ENCODE peak calls at places on chromosomes 16 and 17, in four cellular contexts. One of them, this sample, is unnamed.
A peak's percentile ranks its signal among the peaks of the same experiment; 100 is the strongest.

GRCh38 chr16:57815987-57816745 is 13.9 kb upstream of the KIFC3 start:
- DNase-seq in astrocyte: peak; percentile 96
- DNase-seq in fibroblast of lung: peak; percentile 97
- DNase-seq in neural progenitor cell: peak; percentile 71
- DNase-seq in this sample: peak; percentile 75

GRCh38 chr16:23365602-23366240 is 63.6 kb downstream of the SCNN1B start:
- DNase-seq in fibroblast of lung: no peak
- DNase-seq in astrocyte: no peak
- DNase-seq in neural progenitor cell: no peak
- DNase-seq in this sample: no peak

GRCh38 chr17:68829211-68829610 is 126.0 kb downstream of the ABCA8 start:
- DNase-seq in astrocyte: no peak
- DNase-seq in neural progenitor cell: no peak
- DNase-seq in fibroblast of lung: no peak
- DNase-seq in this sample: no peak

GRCh38 chr17:58210922-58211321 is 8.1 kb downstream of the MKS1 start:
- DNase-seq in fibroblast of lung: no peak
- DNase-seq in astrocyte: no peak
- DNase-seq in neural progenitor cell: no peak
- DNase-seq in this sample: no peak

GRCh38 chr17:46742539-46743270 is 75.8 kb downstream of the WNT3 start:
- DNase-seq in astrocyte: peak; percentile 79
- DNase-seq in fibroblast of lung: peak; percentile 87
- DNase-seq in neural progenitor cell: no peak
- DNase-seq in this sample: no peak

GRCh38 chr16:88383401-88384221 is 852 bp downstream of the ZNF469 start:
- DNase-seq in neural progenitor cell: peak; percentile 58
- DNase-seq in fibroblast of lung: peak; percentile 48
- DNase-seq in astrocyte: peak; percentile 27
- DNase-seq in this sample: no peak

GRCh38 chr17:15912416-15912955 is 32.4 kb upstream of the ADORA2B start:
- DNase-seq in neural progenitor cell: no peak
- DNase-seq in astrocyte: no peak
- DNase-seq in fibroblast of lung: no peak
- DNase-seq in this sample: no peak

GRCh38 chr16:8330761-8331160 is 259.6 kb downstream of the TMEM114 start:
- DNase-seq in neural progenitor cell: no peak
- DNase-seq in astrocyte: no peak
- DNase-seq in fibroblast of lung: no peak
- DNase-seq in this sample: no peak

GRCh38 chr16:83911290-83911689 is 12.4 kb downstream of the MLYCD start:
- DNase-seq in fibroblast of lung: no peak
- DNase-seq in neural progenitor cell: peak; percentile 73
- DNase-seq in astrocyte: no peak
- DNase-seq in this sample: no peak

GRCh38 chr17:28317965-28318758 is 838 bp upstream of the TMEM97 start:
- DNase-seq in fibroblast of lung: no peak
- DNase-seq in astrocyte: no peak
- DNase-seq in neural progenitor cell: peak; percentile 64
- DNase-seq in this sample: no peak

GRCh38 chr17:62995377-62995885 is 29.4 kb downstream of the TANC2 start:
- DNase-seq in astrocyte: peak; percentile 27
- DNase-seq in neural progenitor cell: peak; percentile 51
- DNase-seq in fibroblast of lung: peak; percentile 37
- DNase-seq in this sample: no peak

GRCh38 chr16:17171250-17172143 is 299.3 kb downstream of the XYLT1 start:
- DNase-seq in neural progenitor cell: no peak
- DNase-seq in astrocyte: no peak
- DNase-seq in fibroblast of lung: no peak
- DNase-seq in this sample: no peak

GRCh38 chr17:30396612-30397011 is 17.9 kb downstream of the CPD start:
- DNase-seq in astrocyte: no peak
- DNase-seq in neural progenitor cell: no peak
- DNase-seq in fibroblast of lung: no peak
- DNase-seq in this sample: no peak

GRCh38 chr17:48835971-48836370 is 5.1 kb downstream of the CALCOCO2 start:
- DNase-seq in neural progenitor cell: no peak
- DNase-seq in fibroblast of lung: no peak
- DNase-seq in astrocyte: no peak
- DNase-seq in this sample: no peak

GRCh38 chr17:28745052-28745776 is 1.4 kb downstream of the TRAF4 start:
- DNase-seq in astrocyte: peak; percentile 27
- DNase-seq in neural progenitor cell: peak; percentile 85
- DNase-seq in fibroblast of lung: peak; percentile 51
- DNase-seq in this sample: no peak

GRCh38 chr17:41907633-41908539 is 10.9 kb downstream of the ACLY start:
- DNase-seq in fibroblast of lung: peak; percentile 44
- DNase-seq in astrocyte: no peak
- DNase-seq in neural progenitor cell: no peak
- DNase-seq in this sample: no peak

GRCh38 chr16:11032922-11033291 is 88.5 kb downstream of the CLEC16A start:
- DNase-seq in astrocyte: peak; percentile 85
- DNase-seq in fibroblast of lung: peak; percentile 88
- DNase-seq in neural progenitor cell: peak; percentile 73
- DNase-seq in this sample: no peak

GRCh38 chr17:38627957-38628356 is 22.2 kb upstream of the SRCIN1 start:
- DNase-seq in neural progenitor cell: no peak
- DNase-seq in astrocyte: no peak
- DNase-seq in fibroblast of lung: no peak
- DNase-seq in this sample: no peak

GRCh38 chr17:72122668-72123495 is 2.1 kb downstream of the SOX9 start:
- DNase-seq in neural progenitor cell: peak; percentile 75
- DNase-seq in fibroblast of lung: peak; percentile 74
- DNase-seq in astrocyte: peak; percentile 62
- DNase-seq in this sample: no peak

GRCh38 chr16:14496786-14497185 is 133.3 kb downstream of the PARN start:
- DNase-seq in fibroblast of lung: no peak
- DNase-seq in astrocyte: no peak
- DNase-seq in neural progenitor cell: no peak
- DNase-seq in this sample: no peak

GRCh38 chr16:81687183-81687456 is 92.0 kb upstream of the PLCG2 start:
- DNase-seq in neural progenitor cell: no peak
- DNase-seq in astrocyte: no peak
- DNase-seq in fibroblast of lung: no peak
- DNase-seq in this sample: no peak

GRCh38 chr17:3963214-3964201 is 729 bp downstream of the ATP2A3 start:
- DNase-seq in neural progenitor cell: peak; percentile 52
- DNase-seq in astrocyte: no peak
- DNase-seq in fibroblast of lung: no peak
- DNase-seq in this sample: no peak

GRCh38 chr16:10989494-10989893 is 45.1 kb downstream of the CLEC16A start:
- DNase-seq in astrocyte: no peak
- DNase-seq in fibroblast of lung: no peak
- DNase-seq in neural progenitor cell: no peak
- DNase-seq in this sample: no peak

GRCh38 chr16:69428652-69429051 is 4.2 kb downstream of the CYB5B start:
- DNase-seq in fibroblast of lung: no peak
- DNase-seq in astrocyte: no peak
- DNase-seq in neural progenitor cell: no peak
- DNase-seq in this sample: no peak

GRCh38 chr17:35371934-35372333 is 1.5 kb downstream of the SLFN11 start:
- DNase-seq in fibroblast of lung: no peak
- DNase-seq in astrocyte: no peak
- DNase-seq in neural progenitor cell: no peak
- DNase-seq in this sample: no peak

GRCh38 chr17:35373984-35374765 is 754 bp upstream of the SLFN11 start:
- DNase-seq in astrocyte: peak; percentile 16
- DNase-seq in neural progenitor cell: peak; percentile 58
- DNase-seq in fibroblast of lung: peak; percentile 37
- DNase-seq in this sample: no peak

GRCh38 chr17:35373532-35373983 is at the start of gene SLFN11:
- DNase-seq in astrocyte: peak; percentile 72
- DNase-seq in fibroblast of lung: peak; percentile 78
- DNase-seq in neural progenitor cell: peak; percentile 52
- DNase-seq in this sample: no peak

GRCh38 chr17:35374766-35375344 is 1.4 kb upstream of the SLFN11 start:
- DNase-seq in neural progenitor cell: no peak
- DNase-seq in astrocyte: no peak
- DNase-seq in fibroblast of lung: no peak
- DNase-seq in this sample: no peak

DNA sequence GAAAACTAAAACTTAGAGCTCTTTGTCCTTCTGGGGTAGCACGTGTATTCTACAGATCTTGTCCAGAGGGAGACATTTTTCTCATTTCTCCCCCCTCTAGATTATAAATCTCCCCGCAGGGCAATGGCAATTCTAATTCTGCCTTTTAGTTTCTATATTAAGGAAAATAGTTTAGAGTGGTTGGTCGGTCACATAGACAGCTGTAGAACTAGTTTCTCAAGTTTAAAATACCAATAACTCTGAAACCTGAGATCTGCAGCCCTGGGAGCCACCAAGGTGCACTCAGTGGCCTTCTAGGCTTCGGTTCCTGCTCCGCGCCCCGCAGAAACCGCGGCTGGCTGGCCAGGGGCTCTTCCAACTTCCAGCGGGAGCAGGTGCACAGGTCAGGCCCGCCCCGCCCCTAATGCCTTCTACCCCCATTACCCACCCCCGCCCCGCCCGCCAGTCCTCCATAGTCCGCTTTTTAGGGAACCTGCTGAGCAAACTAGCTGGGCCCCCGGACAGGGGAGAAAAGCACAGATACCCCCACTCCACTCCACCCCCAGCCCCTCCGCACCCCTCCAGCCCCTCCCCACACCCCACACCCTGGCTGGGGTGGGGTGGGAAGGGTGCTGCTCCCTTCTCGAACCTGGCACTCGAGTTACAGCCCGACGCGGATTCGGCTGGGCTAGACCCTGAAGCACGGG is 432 bp downstream of the SLFN11 start:
- DNase-seq in astrocyte: no peak
- DNase-seq in fibroblast of lung: no peak
- DNase-seq in neural progenitor cell: peak; percentile 38
- DNase-seq in this sample: no peak
- H3K4me2 ChIP-seq in astrocyte: peak overlapping the region; percentile 97
- H3K4me2 ChIP-seq in fibroblast of lung: peak overlapping the region; percentile 69
- H3K4me2 ChIP-seq in neural progenitor cell: peak overlapping the region; percentile 76
- H3K4me2 ChIP-seq in this sample: peak overlapping the region; percentile 85

DNA sequence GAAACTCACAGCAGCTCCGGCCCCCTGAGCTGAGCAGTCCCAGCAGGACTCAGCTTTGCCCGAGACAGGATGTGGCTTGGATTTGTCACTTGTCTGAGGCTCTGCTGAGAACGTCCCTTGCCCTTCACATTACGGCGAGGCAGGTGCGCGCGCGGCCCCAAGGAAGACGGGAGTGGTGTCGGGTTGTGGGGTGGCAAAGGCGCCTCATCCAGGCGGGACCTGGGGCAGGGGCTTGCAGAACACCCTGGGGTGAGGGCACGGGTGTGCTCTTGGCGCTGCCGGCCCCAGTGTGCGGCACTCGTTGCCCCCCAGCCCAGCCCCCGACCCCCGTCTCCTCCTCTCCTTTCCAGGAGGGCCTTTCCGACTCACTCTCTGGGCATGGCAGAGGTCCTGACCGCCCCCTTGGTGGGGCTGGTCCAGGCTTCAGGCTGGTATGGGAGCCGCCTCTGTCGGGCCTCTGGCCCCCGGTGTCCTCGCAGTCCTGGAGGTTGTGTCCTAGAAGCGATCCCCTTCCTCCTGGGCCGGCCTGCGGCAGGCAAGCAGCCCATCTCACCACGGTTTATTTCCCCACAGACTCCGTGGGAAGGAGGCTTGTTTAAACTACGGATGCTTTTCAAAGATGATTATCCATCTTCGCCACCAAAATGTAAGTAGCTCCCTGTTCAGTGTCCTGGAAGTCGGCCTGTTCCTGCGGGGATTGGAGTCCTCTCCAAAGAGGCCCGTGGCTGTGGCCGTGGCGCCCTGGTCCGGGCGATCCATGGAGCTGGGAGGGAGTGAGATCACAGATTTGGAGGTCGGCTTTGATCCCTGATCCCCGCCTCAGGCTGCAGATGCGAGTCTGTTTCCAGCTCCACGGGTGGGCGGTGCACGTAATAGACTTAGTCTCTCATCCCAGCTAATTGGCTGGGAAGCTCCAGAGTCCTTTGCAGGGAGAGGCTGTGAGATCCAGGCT is 5.9 kb downstream of the UBE2I start:
- DNase-seq in neural progenitor cell: no peak
- DNase-seq in astrocyte: no peak
- DNase-seq in fibroblast of lung: no peak
- DNase-seq in this sample: no peak
- H3K36me3 ChIP-seq in neural progenitor cell: no peaks in the 10 kb centered on the region
- H3K36me3 ChIP-seq in astrocyte: peaks cover 40% of the 10 kb centered on the region
- H3K36me3 ChIP-seq in fibroblast of lung: peaks cover 56% of the 10 kb centered on the region
- H3K36me3 ChIP-seq in this sample: peaks cover 33% of the 10 kb centered on the region

GRCh38 chr17:56269509-56269908 is 116.2 kb downstream of the ANKFN1 start:
- DNase-seq in astrocyte: peak; percentile 22
- DNase-seq in fibroblast of lung: peak; percentile 28
- DNase-seq in neural progenitor cell: no peak
- DNase-seq in this sample: no peak
- H3K4me2 ChIP-seq in astrocyte: no peak overlapping the region
- H3K4me2 ChIP-seq in fibroblast of lung: no peak overlapping the region
- H3K4me2 ChIP-seq in neural progenitor cell: no peak overlapping the region
- H3K4me2 ChIP-seq in this sample: no peak overlapping the region

DNA sequence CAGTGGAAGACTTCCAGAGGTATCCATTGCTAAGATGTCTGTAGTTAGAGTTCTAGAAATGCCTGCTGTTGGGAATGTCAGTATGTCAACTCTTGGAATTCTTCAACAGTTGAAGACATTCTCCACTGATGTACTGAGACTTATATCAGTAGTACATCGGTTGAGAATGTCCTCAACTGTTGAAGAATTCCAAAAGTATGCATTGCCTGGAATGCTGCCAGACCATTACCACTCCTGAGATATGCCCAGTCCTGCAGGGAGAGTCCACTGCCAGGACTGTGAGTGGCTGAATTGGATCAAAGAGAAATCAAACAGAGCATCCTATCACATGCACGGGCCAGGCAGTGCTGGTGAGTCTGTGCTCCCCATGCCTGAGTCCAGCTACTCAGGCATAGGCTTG is 42.0 kb downstream of the IL21R start:
- DNase-seq in fibroblast of lung: peak; percentile 80
- DNase-seq in astrocyte: peak; percentile 71
- DNase-seq in neural progenitor cell: no peak
- DNase-seq in this sample: no peak
- H3K36me3 ChIP-seq in fibroblast of lung: no peaks in the 10 kb centered on the region
- H3K36me3 ChIP-seq in astrocyte: no peaks in the 10 kb centered on the region
- H3K36me3 ChIP-seq in neural progenitor cell: no peaks in the 10 kb centered on the region
- H3K36me3 ChIP-seq in this sample: no peaks in the 10 kb centered on the region

GRCh38 chr16:27235938-27236245 is 32.6 kb downstream of the KDM8 start:
- DNase-seq in astrocyte: no peak
- DNase-seq in neural progenitor cell: no peak
- DNase-seq in fibroblast of lung: no peak
- DNase-seq in this sample: no peak

GRCh38 chr16:27236635-27237228 is 31.8 kb downstream of the NSMCE1 start:
- DNase-seq in neural progenitor cell: peak; percentile 65
- DNase-seq in fibroblast of lung: no peak
- DNase-seq in astrocyte: no peak
- DNase-seq in this sample: no peak

GRCh38 chr16:27234171-27234570 is 30.8 kb downstream of the KDM8 start:
- DNase-seq in neural progenitor cell: no peak
- DNase-seq in astrocyte: no peak
- DNase-seq in fibroblast of lung: no peak
- DNase-seq in this sample: no peak

GRCh38 chr16:27234603-27235002 is 31.3 kb downstream of the KDM8 start:
- DNase-seq in astrocyte: no peak
- DNase-seq in fibroblast of lung: no peak
- DNase-seq in neural progenitor cell: no peak
- DNase-seq in this sample: no peak

GRCh38 chr16:27235055-27235937 is 32.0 kb downstream of the KDM8 start:
- DNase-seq in neural progenitor cell: peak; percentile 65
- DNase-seq in astrocyte: peak; percentile 81
- DNase-seq in fibroblast of lung: peak; percentile 88
- DNase-seq in this sample: peak; percentile 41
- H3K4me2 ChIP-seq in neural progenitor cell: no peak overlapping the region
- H3K4me2 ChIP-seq in astrocyte: peak overlapping the region; percentile 67
- H3K4me2 ChIP-seq in fibroblast of lung: no peak overlapping the region
- H3K4me2 ChIP-seq in this sample: peak overlapping the region; percentile 79

This sample was measured in keratinocyte.